ENCODE peak calls at places on chromosomes 16 and 17, in four cellular contexts. One of them, this sample, is unnamed.

GRCh38 chr16:85754403-85754802 is 3.5 kb upstream of the C16orf74 start:
- DNase-seq in A549: no peak
- DNase-seq in GM12878: no peak
- DNase-seq in HepG2: no peak
- DNase-seq in this sample: no peak

GRCh38 chr16:89187337-89188063 is 12.8 kb downstream of the SLC22A31 start:
- DNase-seq in A549: peak
- DNase-seq in GM12878: no peak
- DNase-seq in HepG2: no peak
- DNase-seq in this sample: no peak

GRCh38 chr17:63705657-63706056 is 5.7 kb upstream of the LIMD2 start:
- DNase-seq in A549: no peak
- DNase-seq in GM12878: no peak
- DNase-seq in HepG2: no peak
- DNase-seq in this sample: no peak

GRCh38 chr17:80838381-80839345 is 153.0 kb upstream of the CHMP6 start:
- DNase-seq in A549: no peak
- DNase-seq in GM12878: no peak
- DNase-seq in HepG2: no peak
- DNase-seq in this sample: no peak

GRCh38 chr16:48194828-48195566 is 39.2 kb upstream of the ABCC12 start:
- DNase-seq in A549: peak
- DNase-seq in GM12878: no peak
- DNase-seq in HepG2: peak
- DNase-seq in this sample: no peak

GRCh38 chr17:16422416-16422815 is 7.0 kb downstream of the TRPV2 start:
- DNase-seq in A549: no peak
- DNase-seq in GM12878: no peak
- DNase-seq in HepG2: no peak
- DNase-seq in this sample: no peak

GRCh38 chr16:11020388-11020787 is 76.0 kb downstream of the CLEC16A start:
- DNase-seq in A549: no peak
- DNase-seq in GM12878: no peak
- DNase-seq in HepG2: no peak
- DNase-seq in this sample: no peak

GRCh38 chr17:79812969-79813825 is 16.3 kb upstream of the CBX8 start:
- DNase-seq in A549: no peak
- DNase-seq in GM12878: no peak
- DNase-seq in HepG2: no peak
- DNase-seq in this sample: peak

GRCh38 chr17:38912221-38912813 is 13.1 kb upstream of the LASP1NB start:
- DNase-seq in A549: no peak
- DNase-seq in GM12878: no peak
- DNase-seq in HepG2: no peak
- DNase-seq in this sample: peak

GRCh38 chr17:9512323-9513168 is 63.1 kb downstream of the STX8 start:
- DNase-seq in A549: peak
- DNase-seq in GM12878: no peak
- DNase-seq in HepG2: no peak
- DNase-seq in this sample: no peak

GRCh38 chr16:23944381-23944780 is 108.6 kb downstream of the PRKCB start:
- DNase-seq in A549: no peak
- DNase-seq in GM12878: no peak
- DNase-seq in HepG2: no peak
- DNase-seq in this sample: no peak

GRCh38 chr16:90077757-90078593 is 844 bp upstream of the PRDM7 start:
- DNase-seq in A549: peak
- DNase-seq in GM12878: no peak
- DNase-seq in HepG2: no peak
- DNase-seq in this sample: peak

GRCh38 chr16:12704492-12705111 is 99.1 kb downstream of the CPPED1 start:
- DNase-seq in A549: no peak
- DNase-seq in GM12878: no peak
- DNase-seq in HepG2: no peak
- DNase-seq in this sample: no peak

GRCh38 chr16:85208181-85208580 is 95.9 kb upstream of the CIBAR2 start:
- DNase-seq in A549: no peak
- DNase-seq in GM12878: no peak
- DNase-seq in HepG2: no peak
- DNase-seq in this sample: no peak

GRCh38 chr17:32757963-32758362 is 119.0 kb downstream of the MYO1D start:
- DNase-seq in A549: no peak
- DNase-seq in GM12878: no peak
- DNase-seq in HepG2: no peak
- DNase-seq in this sample: no peak

GRCh38 chr16:58009856-58010416 is 8.7 kb downstream of the USB1 start:
- DNase-seq in A549: no peak
- DNase-seq in GM12878: no peak
- DNase-seq in HepG2: no peak
- DNase-seq in this sample: no peak

GRCh38 chr17:65558683-65559311 is 2.7 kb downstream of the AXIN2 start:
- DNase-seq in A549: no peak
- DNase-seq in GM12878: no peak
- DNase-seq in HepG2: no peak
- DNase-seq in this sample: peak

GRCh38 chr17:81223758-81224122 is 975 bp upstream of the CEP131 start:
- DNase-seq in A549: no peak
- DNase-seq in GM12878: no peak
- DNase-seq in HepG2: no peak
- DNase-seq in this sample: no peak

GRCh38 chr17:30068465-30068864 is 48.2 kb upstream of the NSRP1 start:
- DNase-seq in A549: no peak
- DNase-seq in GM12878: no peak
- DNase-seq in HepG2: no peak
- DNase-seq in this sample: no peak

GRCh38 chr16:65510850-65511249 is 389.0 kb upstream of the CDH11 start:
- DNase-seq in A549: no peak
- DNase-seq in GM12878: no peak
- DNase-seq in HepG2: peak
- DNase-seq in this sample: no peak

GRCh38 chr17:10471853-10472252 is 2.5 kb upstream of the MYH4 start:
- DNase-seq in A549: no peak
- DNase-seq in GM12878: no peak
- DNase-seq in HepG2: no peak
- DNase-seq in this sample: no peak

GRCh38 chr17:44087319-44087718 is 16.8 kb downstream of the G6PC3 start:
- DNase-seq in A549: no peak
- DNase-seq in GM12878: no peak
- DNase-seq in HepG2: no peak
- DNase-seq in this sample: no peak

GRCh38 chr17:67121317-67121887 is 77.0 kb downstream of the CACNG1 start:
- DNase-seq in A549: no peak
- DNase-seq in GM12878: no peak
- DNase-seq in HepG2: no peak
- DNase-seq in this sample: no peak

GRCh38 chr17:29107084-29107483 is 64.1 kb downstream of the PIPOX start:
- DNase-seq in A549: no peak
- DNase-seq in GM12878: no peak
- DNase-seq in HepG2: no peak
- DNase-seq in this sample: no peak

GRCh38 chr17:909642-910323 is 69.8 kb downstream of the NXN start:
- DNase-seq in A549: no peak
- DNase-seq in GM12878: no peak
- DNase-seq in HepG2: no peak
- DNase-seq in this sample: no peak

GRCh38 chr17:41065829-41066624 is at the start of gene KRTAP2-4:
- DNase-seq in A549: peak
- DNase-seq in GM12878: no peak
- DNase-seq in HepG2: peak
- DNase-seq in this sample: no peak

GRCh38 chr17:8847891-8848290 is 19.6 kb downstream of the PIK3R6 start:
- DNase-seq in A549: no peak
- DNase-seq in GM12878: no peak
- DNase-seq in HepG2: no peak
- DNase-seq in this sample: no peak

GRCh38 chr17:29566473-29567361 is at the start of gene ABHD15:
- DNase-seq in A549: peak
- DNase-seq in GM12878: no peak
- DNase-seq in HepG2: peak
- DNase-seq in this sample: peak

GRCh38 chr16:69935278-69935711 is 15.8 kb upstream of the CLEC18A start:
- DNase-seq in A549: no peak
- DNase-seq in GM12878: no peak
- DNase-seq in HepG2: no peak
- DNase-seq in this sample: no peak

GRCh38 chr16:69934044-69934443 is 17.1 kb upstream of the CLEC18A start:
- DNase-seq in A549: no peak
- DNase-seq in GM12878: no peak
- DNase-seq in HepG2: no peak
- DNase-seq in this sample: no peak

GRCh38 chr16:69935740-69936139 is 15.4 kb upstream of the CLEC18A start:
- DNase-seq in A549: no peak
- DNase-seq in GM12878: no peak
- DNase-seq in HepG2: no peak
- DNase-seq in this sample: no peak

GRCh38 chr16:69936252-69936651 is 14.9 kb upstream of the CLEC18A start:
- DNase-seq in A549: no peak
- DNase-seq in GM12878: no peak
- DNase-seq in HepG2: no peak
- DNase-seq in this sample: no peak

DNA sequence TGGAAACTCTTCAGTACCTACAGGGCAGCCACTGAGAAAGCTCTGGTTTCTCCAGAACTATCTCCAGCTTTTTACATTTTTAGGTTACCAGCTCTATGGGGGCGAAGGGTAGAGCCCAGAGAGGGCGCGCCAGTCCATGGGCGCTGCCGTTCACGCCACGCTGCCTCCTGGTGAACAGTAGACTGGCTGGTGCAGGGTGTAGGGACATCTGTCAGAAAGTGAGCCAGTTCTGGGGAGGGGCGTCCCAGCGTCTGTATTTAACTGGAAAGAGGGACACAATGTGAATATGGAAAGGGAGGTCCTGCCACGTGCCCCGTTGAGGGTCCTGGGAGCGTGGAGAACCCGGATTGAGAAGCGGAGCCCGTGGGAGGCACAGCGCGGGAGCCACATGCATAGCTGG is 16.4 kb upstream of the CLEC18A start:
- DNase-seq in A549: no peak
- DNase-seq in GM12878: no peak
- DNase-seq in HepG2: no peak
- DNase-seq in this sample: no peak
- TF ChIP-seq PBX3 in A549: no peak
- TF ChIP-seq PBX3 in GM12878: no peak
- TF ChIP-seq PBX3 in HepG2: no peak
- TF ChIP-seq PBX3 in this sample: no peak

GRCh38 chr16:81586976-81587625 is 142.5 kb downstream of the CMIP start:
- DNase-seq in A549: no peak
- DNase-seq in GM12878: no peak
- DNase-seq in HepG2: no peak
- DNase-seq in this sample: no peak

GRCh38 chr16:81586421-81586820 is 141.8 kb downstream of the CMIP start:
- DNase-seq in A549: no peak
- DNase-seq in GM12878: no peak
- DNase-seq in HepG2: no peak
- DNase-seq in this sample: no peak

GRCh38 chr16:81587626-81588160 is 143.1 kb downstream of the CMIP start:
- DNase-seq in A549: no peak
- DNase-seq in GM12878: no peak
- DNase-seq in HepG2: no peak
- DNase-seq in this sample: no peak

GRCh38 chr16:81589975-81590650 is 145.5 kb downstream of the CMIP start:
- DNase-seq in A549: no peak
- DNase-seq in GM12878: no peak
- DNase-seq in HepG2: no peak
- DNase-seq in this sample: no peak

GRCh38 chr16:81588326-81589081 is 143.9 kb downstream of the CMIP start:
- DNase-seq in A549: no peak
- DNase-seq in GM12878: no peak
- DNase-seq in HepG2: no peak
- DNase-seq in this sample: no peak
- TF ChIP-seq PBX3 in A549: no peak
- TF ChIP-seq PBX3 in GM12878: no peak
- TF ChIP-seq PBX3 in HepG2: no peak
- TF ChIP-seq PBX3 in this sample: no peak

DNA sequence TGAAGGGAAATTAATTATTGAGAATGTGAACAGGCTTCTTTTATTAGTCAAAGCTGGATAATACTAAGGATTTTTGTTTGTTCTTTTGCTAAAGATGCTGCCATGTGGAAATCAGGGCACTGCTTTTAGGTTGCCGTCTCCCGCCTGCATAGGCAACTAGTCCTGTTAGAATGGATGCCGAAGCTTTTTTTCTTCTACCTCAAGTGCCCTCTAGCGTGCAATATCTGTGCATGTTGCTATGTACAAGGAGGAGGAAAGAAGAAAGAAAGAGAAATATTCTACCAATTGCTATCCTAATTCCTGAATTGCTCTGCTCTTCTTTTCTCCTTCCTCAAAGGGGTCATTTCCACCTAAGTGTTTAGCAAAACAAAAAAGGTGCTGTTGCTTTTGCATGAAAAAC is 5.2 kb upstream of the CDH8 start:
- DNase-seq in A549: peak
- DNase-seq in GM12878: no peak
- DNase-seq in HepG2: peak
- DNase-seq in this sample: peak
- TF ChIP-seq PBX3 in A549: no peak
- TF ChIP-seq PBX3 in GM12878: no peak
- TF ChIP-seq PBX3 in HepG2: no peak
- TF ChIP-seq PBX3 in this sample: no peak

GRCh38 chr17:57585341-57586098 is 159.6 kb downstream of the CCDC182 start:
- DNase-seq in A549: no peak
- DNase-seq in GM12878: no peak
- DNase-seq in HepG2: no peak
- DNase-seq in this sample: peak

GRCh38 chr17:57586099-57586702 is 158.9 kb downstream of the CCDC182 start:
- DNase-seq in A549: no peak
- DNase-seq in GM12878: no peak
- DNase-seq in HepG2: no peak
- DNase-seq in this sample: peak

GRCh38 chr17:57589151-57590034 is 155.7 kb downstream of the CCDC182 start:
- DNase-seq in A549: no peak
- DNase-seq in GM12878: no peak
- DNase-seq in HepG2: no peak
- DNase-seq in this sample: no peak

GRCh38 chr17:57588086-57588485 is 157.0 kb downstream of the CCDC182 start:
- DNase-seq in A549: no peak
- DNase-seq in GM12878: no peak
- DNase-seq in HepG2: no peak
- DNase-seq in this sample: no peak

GRCh38 chr17:57587201-57587870 is 157.8 kb downstream of the CCDC182 start:
- DNase-seq in A549: no peak
- DNase-seq in GM12878: no peak
- DNase-seq in HepG2: no peak
- DNase-seq in this sample: no peak
- TF ChIP-seq PBX3 in A549: no peak
- TF ChIP-seq PBX3 in GM12878: no peak
- TF ChIP-seq PBX3 in HepG2: no peak
- TF ChIP-seq PBX3 in this sample: no peak

GRCh38 chr17:78397681-78398101 is 19.2 kb downstream of the PGS1 start:
- DNase-seq in A549: no peak
- DNase-seq in GM12878: no peak
- DNase-seq in HepG2: no peak
- DNase-seq in this sample: no peak
- TF ChIP-seq PBX3 in A549: no peak
- TF ChIP-seq PBX3 in GM12878: no peak
- TF ChIP-seq PBX3 in HepG2: no peak
- TF ChIP-seq PBX3 in this sample: no peak

GRCh38 chr17:15398291-15398690 is 56.9 kb upstream of the TEKT3 start:
- DNase-seq in A549: no peak
- DNase-seq in GM12878: no peak
- DNase-seq in HepG2: no peak
- DNase-seq in this sample: peak
- TF ChIP-seq PBX3 in A549: no peak
- TF ChIP-seq PBX3 in GM12878: no peak
- TF ChIP-seq PBX3 in HepG2: no peak
- TF ChIP-seq PBX3 in this sample: peak

GRCh38 chr17:76082326-76083251 is 3.6 kb downstream of the ZACN start:
- DNase-seq in A549: no peak
- DNase-seq in GM12878: no peak
- DNase-seq in HepG2: no peak
- DNase-seq in this sample: peak
- TF ChIP-seq PBX3 in A549: no peak
- TF ChIP-seq PBX3 in GM12878: no peak
- TF ChIP-seq PBX3 in HepG2: no peak
- TF ChIP-seq PBX3 in this sample: no peak

This sample was measured in SK-N-SH.